ENCODE peak calls at places on chromosomes 7 and 10, in four cellular contexts. H, O, P and I are unnamed samples.

GRCh38 chr7:143388051-143388450 is 6.9 kb downstream of the ZYX start:
- DNase-seq in P (no peak), O (no peak), H (no peak), I (no peak)

GRCh38 chr7:83796760-83797159 is 147.8 kb upstream of the SEMA3E start:
- DNase-seq in O (no peak), H (no peak), P (no peak), I (no peak)

GRCh38 chr7:38703093-38703492 is 71.9 kb upstream of the AMPH start:
- DNase-seq in P (no peak), O (peak), H (no peak), I (no peak)

GRCh38 chr10:120732067-120732466 is 119.1 kb upstream of the WDR11 start:
- DNase-seq in P (no peak), O (no peak), H (no peak), I (no peak)

GRCh38 chr10:96840841-96841518 is 8.9 kb downstream of the LCOR start:
- DNase-seq in O (peak), P (no peak), H (no peak), I (no peak)

GRCh38 chr7:70505468-70505867 is 626.5 kb upstream of the GALNT17 start:
- DNase-seq in H (no peak), O (no peak), P (no peak), I (no peak)

GRCh38 chr7:95553939-95554338 is 42.4 kb downstream of the PDK4 start:
- DNase-seq in O (no peak), P (no peak), H (no peak), I (no peak)

GRCh38 chr10:124717911-124718734 is 26.1 kb downstream of the FAM53B start:
- DNase-seq in H (no peak), O (peak), P (no peak), I (no peak)

GRCh38 chr10:124827474-124827873 is 25.9 kb downstream of the ABRAXAS2 start:
- DNase-seq in H (no peak), P (no peak), O (no peak), I (no peak)

DNA sequence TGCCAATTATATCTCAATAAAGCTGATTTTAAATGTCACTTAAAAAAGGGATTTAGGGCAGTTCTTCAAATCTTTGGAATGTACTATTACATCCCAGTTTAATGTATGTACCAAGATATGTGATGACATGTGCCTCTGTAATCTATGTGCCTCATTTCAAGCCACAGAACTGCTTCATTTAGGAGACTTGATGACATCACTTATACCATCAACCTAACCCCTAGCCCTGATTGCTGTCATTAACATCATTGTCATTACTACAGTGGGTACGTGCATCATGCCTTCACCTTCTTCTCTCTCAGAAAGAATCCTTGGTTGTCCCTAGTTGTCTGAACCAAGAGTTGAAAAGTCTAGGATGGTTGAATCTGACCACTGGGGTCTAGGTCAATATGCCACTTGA is 134.3 kb upstream of the RAB11FIP2 start:
- DNase-seq in O (no peak), H (no peak), P (no peak), I (no peak)
- TF ChIP-seq POLR2A in O (no peak), H (no peak), P (no peak), I (no peak)

GRCh38 chr7:99126921-99127553 is 16.9 kb downstream of the SMURF1 start:
- DNase-seq in O (peak), P (no peak), H (no peak), I (no peak)
- TF ChIP-seq POLR2AphosphoS5 in O (peak), P (no peak), H (no peak), I (no peak)

DNA sequence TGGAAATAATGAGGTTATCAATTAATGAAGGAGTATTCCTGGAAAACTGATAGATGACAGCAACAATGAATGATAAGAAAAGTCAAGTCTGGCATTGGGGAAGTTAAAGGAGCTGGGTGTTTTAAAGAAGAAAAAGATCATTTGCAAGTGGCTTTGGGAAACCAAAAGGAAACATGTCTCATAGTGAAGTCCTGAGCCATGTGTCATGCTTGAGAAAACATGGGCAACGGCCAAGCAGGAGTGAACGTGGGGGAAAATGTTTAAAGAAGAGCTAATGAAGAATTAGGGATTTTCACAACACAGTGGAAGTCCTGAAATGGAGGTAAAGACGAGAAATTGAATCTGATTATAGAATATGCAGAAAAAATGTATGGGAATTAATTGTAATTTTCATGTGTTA is 1383.2 kb upstream of the CELF2 start:
- DNase-seq in P (no peak), O (no peak), H (no peak), I (no peak)
- TF ChIP-seq POLR2A in P (no peak), O (no peak), H (no peak), I (no peak)

GRCh38 chr7:2383543-2384274 is 19.7 kb upstream of the CHST12 start:
- DNase-seq in O (no peak), P (peak), H (no peak), I (no peak)
- TF ChIP-seq POLR2AphosphoS5 in O (no peak), P (no peak), H (no peak), I (no peak)

DNA sequence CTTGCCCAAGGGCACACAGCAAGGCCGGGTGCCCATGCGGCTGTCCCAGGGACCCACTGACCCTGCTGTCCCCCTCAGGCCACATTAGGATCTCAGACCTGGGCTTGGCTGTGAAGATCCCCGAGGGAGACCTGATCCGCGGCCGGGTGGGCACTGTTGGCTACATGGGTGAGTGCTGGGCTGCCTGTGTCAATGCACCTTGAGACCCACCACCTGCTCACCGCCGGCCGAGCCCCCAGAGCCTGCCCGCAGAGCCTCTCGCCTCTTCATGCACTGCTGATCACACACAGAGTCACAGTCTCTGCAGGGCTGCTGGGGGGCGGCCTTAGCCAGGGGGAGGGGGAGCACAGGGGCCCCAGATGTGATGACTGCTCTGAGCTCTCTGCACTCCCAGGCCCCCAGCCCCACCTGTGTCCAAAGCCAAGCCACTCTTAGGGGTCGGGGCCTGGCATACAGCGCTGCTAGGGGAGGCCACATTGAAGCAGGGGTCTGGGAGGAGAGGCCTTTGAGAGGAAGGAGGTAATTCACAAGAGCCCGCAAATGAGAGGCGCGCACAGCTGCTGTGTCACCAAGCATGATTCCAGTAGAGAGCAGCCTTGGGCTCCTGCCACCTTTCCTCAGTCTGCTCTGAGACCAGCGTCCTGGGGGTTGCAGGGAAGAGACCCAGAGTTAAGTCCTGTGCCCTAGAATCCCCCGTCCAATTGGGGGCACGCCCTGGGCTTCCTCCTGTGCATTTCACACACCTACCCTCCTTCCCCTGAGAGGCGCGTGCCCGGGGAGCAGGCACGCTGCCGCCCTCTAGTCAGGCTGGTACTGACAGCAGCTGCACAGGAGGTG is 100.4 kb downstream of the RGS10 start:
- DNase-seq in P (no peak), H (no peak), O (no peak), I (no peak)
- TF ChIP-seq POLR2A in P (no peak), H (no peak), O (no peak), I (peak)

GRCh38 chr7:99755085-99755484 is 20.1 kb upstream of the CYP3A7 start:
- DNase-seq in P (no peak), O (no peak), H (no peak), I (no peak)

GRCh38 chr7:99748846-99749579 is 14.0 kb upstream of the CYP3A7 start:
- DNase-seq in H (no peak), P (no peak), O (no peak), I (no peak)

GRCh38 chr7:99752354-99752753 is 17.4 kb upstream of the CYP3A7 start:
- DNase-seq in H (peak), O (peak), P (no peak), I (no peak)
- TF ChIP-seq POLR2AphosphoS5 in H (peak), O (no peak), P (no peak), I (no peak)